ENCODE peak calls at places on chromosomes 11 and 22, in six cellular contexts. I, Q, C, Z, K and H are unnamed samples.
A peak's percentile ranks its signal among the peaks of the same experiment; 100 is the strongest.

GRCh38 chr11:67632982-67633755 is 3.4 kb upstream of the NUDT8 start:
- DNase-seq in K (no peak), Q (peak; percentile 13), I (no peak), C (no peak), Z (no peak), H (no peak)

GRCh38 chr11:10305964-10306918 is 1.4 kb downstream of the ADM start:
- DNase-seq in Z (no peak), C (peak; percentile 41), Q (peak; percentile 36), K (no peak), I (no peak), H (peak; percentile 88)

GRCh38 chr22:39617342-39617741 is 46.8 kb downstream of the CACNA1I start:
- DNase-seq in Q (no peak), Z (no peak), I (no peak), K (no peak), C (no peak), H (no peak)

GRCh38 chr11:72240461-72241289 is 3.3 kb downstream of the PHOX2A start:
- DNase-seq in I (no peak), K (no peak), Q (no peak), C (no peak), Z (no peak), H (peak; percentile 76)

GRCh38 chr22:48940266-48940987 is 887.2 kb downstream of the BRD1 start:
- DNase-seq in Z (no peak), C (peak; percentile 3), Q (no peak), K (no peak), I (no peak), H (no peak)

GRCh38 chr11:133065847-133066485 is 466.3 kb downstream of the OPCML start:
- DNase-seq in C (no peak), Q (no peak), K (no peak), Z (no peak), I (no peak), H (no peak)

GRCh38 chr22:41446057-41446501 is 522 bp downstream of the TOB2 start:
- DNase-seq in K (no peak), Z (no peak), C (peak; percentile 39), I (no peak), Q (peak; percentile 44), H (peak; percentile 91)

GRCh38 chr11:36296925-36297604 is 977 bp downstream of the PRR5L start:
- DNase-seq in Q (no peak), K (no peak), Z (no peak), C (peak; percentile 67), I (no peak), H (no peak)

GRCh38 chr11:43124272-43124920 is 187.4 kb upstream of the API5 start:
- DNase-seq in K (no peak), Z (no peak), C (no peak), I (no peak), Q (no peak), H (no peak)

GRCh38 chr22:41308054-41308453 is 6.7 kb downstream of the ZC3H7B start:
- DNase-seq in Z (no peak), C (no peak), K (no peak), Q (peak; percentile 58), I (no peak), H (no peak)

GRCh38 chr11:15006139-15006759 is 34.1 kb upstream of the CALCA start:
- DNase-seq in K (peak; percentile 0), Q (no peak), Z (no peak), I (peak; percentile 47), C (no peak), H (no peak)

GRCh38 chr11:86608251-86608799 is 64.1 kb downstream of the ME3 start:
- DNase-seq in I (peak; percentile 67), K (peak; percentile 21), Q (peak; percentile 83), C (peak; percentile 75), Z (peak; percentile 53), H (no peak)

GRCh38 chr11:125443767-125444311 is 52.2 kb downstream of the FEZ1 start:
- DNase-seq in Q (no peak), K (no peak), I (no peak), C (no peak), Z (no peak), H (no peak)

GRCh38 chr22:50151571-50152537 is 18.7 kb upstream of the PANX2 start:
- DNase-seq in Z (no peak), Q (no peak), K (no peak), I (no peak), C (no peak), H (no peak)

GRCh38 chr11:897226-898159 is 13.1 kb downstream of the CHID1 start:
- DNase-seq in Q (no peak), Z (no peak), I (no peak), C (no peak), K (no peak), H (no peak)

GRCh38 chr11:62431171-62431895 is 12.5 kb downstream of the SCGB1A1 start:
- DNase-seq in K (no peak), Q (no peak), Z (no peak), C (no peak), I (no peak), H (no peak)

GRCh38 chr11:65262775-65263174 is 1.0 kb downstream of the POLA2 start:
- DNase-seq in K (no peak), C (no peak), Z (no peak), Q (no peak), I (no peak), H (no peak)

GRCh38 chr22:49295465-49295743 is 532.3 kb downstream of the BRD1 start:
- DNase-seq in K (no peak), C (no peak), Z (no peak), Q (no peak), I (no peak), H (peak; percentile 35)

GRCh38 chr11:117286588-117286987 is 4.6 kb upstream of the BACE1-AS start:
- DNase-seq in Q (no peak), I (no peak), K (no peak), Z (no peak), C (no peak), H (no peak)

GRCh38 chr22:35308480-35308945 is 8.8 kb downstream of the TOM1 start:
- DNase-seq in Z (no peak), K (peak; percentile 88), C (no peak), Q (no peak), I (no peak), H (no peak)

GRCh38 chr11:39810358-39810757 is 1649.1 kb downstream of the LRRC4C start:
- DNase-seq in K (no peak), Z (no peak), I (no peak), Q (no peak), C (no peak), H (no peak)

GRCh38 chr22:38867496-38868285 is 4.3 kb downstream of the CBX6 start:
- DNase-seq in I (no peak), Q (peak; percentile 14), K (no peak), C (no peak), Z (no peak), H (no peak)

GRCh38 chr11:13216019-13217006 is 61.3 kb upstream of the BMAL1 start:
- DNase-seq in I (peak; percentile 94), Q (no peak), C (no peak), K (no peak), Z (no peak), H (no peak)

GRCh38 chr22:32775957-32776356 is 25.5 kb upstream of the TIMP3 start:
- DNase-seq in Z (no peak), K (no peak), C (no peak), Q (no peak), I (no peak), H (no peak)

GRCh38 chr11:96338910-96339703 is 3.9 kb downstream of the MAML2 start:
- DNase-seq in K (peak; percentile 87), C (peak; percentile 56), Z (no peak), Q (no peak), I (no peak), H (peak; percentile 85)

GRCh38 chr22:39900306-39901227 is at the start of gene GRAP2:
- DNase-seq in Z (no peak), I (no peak), K (peak; percentile 94), Q (no peak), C (peak; percentile 32), H (no peak)

GRCh38 chr22:49331223-49331815 is 496.4 kb downstream of the BRD1 start:
- DNase-seq in K (no peak), Q (no peak), Z (no peak), C (peak; percentile 0), I (no peak), H (peak; percentile 43)

GRCh38 chr11:9459573-9460321 is 1.1 kb upstream of the ZNF143 start:
- DNase-seq in Z (no peak), K (no peak), C (peak; percentile 27), I (peak; percentile 22), Q (no peak), H (peak; percentile 75)

GRCh38 chr11:8813658-8814057 is 97.3 kb upstream of the AKIP1 start:
- DNase-seq in Q (peak; percentile 80), K (no peak), Z (peak; percentile 41), C (peak; percentile 80), I (peak; percentile 73), H (no peak)

GRCh38 chr11:65915821-65916251 is 3.0 kb downstream of the C11orf68 start:
- DNase-seq in I (peak; percentile 89), C (peak; percentile 74), Q (peak; percentile 89), Z (peak; percentile 63), K (no peak), H (peak; percentile 84)

GRCh38 chr11:31419138-31419537 is 49.5 kb downstream of the DNAJC24 start:
- DNase-seq in K (no peak), Z (no peak), C (no peak), I (no peak), Q (no peak), H (no peak)

GRCh38 chr11:46618789-46619188 is 1.4 kb downstream of the ATG13 start:
- DNase-seq in Z (no peak), C (no peak), K (no peak), Q (no peak), I (no peak), H (no peak)

GRCh38 chr11:46617451-46618314 is at the start of gene ATG13:
- DNase-seq in Z (peak; percentile 73), I (peak; percentile 28), K (no peak), Q (peak; percentile 72), C (peak; percentile 87), H (peak; percentile 93)

GRCh38 chr11:46612326-46612725 is 4.7 kb downstream of the HARBI1 start:
- DNase-seq in I (no peak), Q (no peak), C (no peak), K (no peak), Z (no peak), H (no peak)

GRCh38 chr11:46615756-46616155 is 1.3 kb downstream of the HARBI1 start:
- DNase-seq in K (no peak), Z (no peak), C (no peak), I (no peak), Q (no peak), H (no peak)

GRCh38 chr11:46616551-46617450 is at the start of gene HARBI1:
- DNase-seq in K (peak; percentile 55), Q (peak; percentile 86), Z (peak; percentile 71), C (peak; percentile 92), I (peak; percentile 82), H (peak; percentile 99)
- TF ChIP-seq POLR2A in K (peak; percentile 85), Q (no peak), Z (peak; percentile 39), C (peak; percentile 73), I (no peak), H (no peak)

GRCh38 chr11:6681949-6682348 is 1.2 kb downstream of the MRPL17 start:
- DNase-seq in Q (no peak), Z (no peak), K (no peak), I (no peak), C (no peak), H (no peak)
- H3K27ac ChIP-seq in Q (peak overlapping the region; percentile 80), Z (no peak overlapping the region), K (peak overlapping the region; percentile 83), I (no peak overlapping the region), C (peak overlapping the region; percentile 90), H (peak overlapping the region; percentile 90)

GRCh38 chr11:35295751-35296150 is 123.6 kb downstream of the SLC1A2 start:
- DNase-seq in Z (no peak), I (no peak), C (no peak), K (no peak), Q (no peak), H (no peak)
- TF ChIP-seq POLR2A in Z (no peak), I (no peak), C (no peak), K (no peak), Q (no peak), H (no peak)

GRCh38 chr11:114301088-114301487 is 4.9 kb downstream of the NNMT start:
- DNase-seq in I (no peak), Q (no peak), C (no peak), K (no peak), Z (no peak), H (no peak)
- H3K27ac ChIP-seq in I (no peak overlapping the region), Q (no peak overlapping the region), C (no peak overlapping the region), K (no peak overlapping the region), Z (no peak overlapping the region), H (no peak overlapping the region)